ENCODE peak calls at places on chromosome 10, in seven cellular contexts. One of them, this sample, is unnamed.

GRCh38 chr10:16943301-16944080 is 126.3 kb upstream of the RSU1 start:
- DNase-seq in neural crest cell: no peak
- DNase-seq in brain microvascular endothelial cell: no peak
- DNase-seq in astrocyte of the spinal cord: peak
- DNase-seq in left ventricle myocardium inferior: no peak
- DNase-seq in psoas muscle: no peak
- DNase-seq in heart right ventricle: no peak
- DNase-seq in this sample: no peak

GRCh38 chr10:34045571-34046190 is 711.2 kb upstream of the NRP1 start:
- DNase-seq in astrocyte of the spinal cord: peak
- DNase-seq in left ventricle myocardium inferior: no peak
- DNase-seq in psoas muscle: no peak
- DNase-seq in brain microvascular endothelial cell: peak
- DNase-seq in neural crest cell: no peak
- DNase-seq in heart right ventricle: no peak
- DNase-seq in this sample: no peak

GRCh38 chr10:130027716-130028464 is 63.8 kb upstream of the EBF3 start:
- DNase-seq in heart right ventricle: no peak
- DNase-seq in psoas muscle: no peak
- DNase-seq in brain microvascular endothelial cell: no peak
- DNase-seq in astrocyte of the spinal cord: no peak
- DNase-seq in neural crest cell: no peak
- DNase-seq in left ventricle myocardium inferior: no peak
- DNase-seq in this sample: no peak

GRCh38 chr10:93437946-93438795 is 44.0 kb downstream of the MYOF start:
- DNase-seq in left ventricle myocardium inferior: no peak
- DNase-seq in psoas muscle: no peak
- DNase-seq in brain microvascular endothelial cell: peak
- DNase-seq in heart right ventricle: no peak
- DNase-seq in neural crest cell: no peak
- DNase-seq in astrocyte of the spinal cord: peak
- DNase-seq in this sample: no peak

GRCh38 chr10:133213641-133214467 is 16.2 kb upstream of the UTF1 start:
- DNase-seq in astrocyte of the spinal cord: no peak
- DNase-seq in psoas muscle: peak
- DNase-seq in neural crest cell: no peak
- DNase-seq in brain microvascular endothelial cell: no peak
- DNase-seq in heart right ventricle: peak
- DNase-seq in left ventricle myocardium inferior: no peak
- DNase-seq in this sample: peak

GRCh38 chr10:116972136-116972535 is 32.9 kb downstream of the SHTN1 start:
- DNase-seq in psoas muscle: no peak
- DNase-seq in left ventricle myocardium inferior: no peak
- DNase-seq in astrocyte of the spinal cord: no peak
- DNase-seq in brain microvascular endothelial cell: no peak
- DNase-seq in heart right ventricle: no peak
- DNase-seq in neural crest cell: no peak
- DNase-seq in this sample: no peak

GRCh38 chr10:571643-572042 is 117.8 kb downstream of the DIP2C start:
- DNase-seq in astrocyte of the spinal cord: no peak
- DNase-seq in brain microvascular endothelial cell: no peak
- DNase-seq in left ventricle myocardium inferior: no peak
- DNase-seq in neural crest cell: no peak
- DNase-seq in heart right ventricle: no peak
- DNase-seq in psoas muscle: no peak
- DNase-seq in this sample: no peak

GRCh38 chr10:558331-558730 is 131.1 kb downstream of the DIP2C start:
- DNase-seq in brain microvascular endothelial cell: no peak
- DNase-seq in left ventricle myocardium inferior: no peak
- DNase-seq in astrocyte of the spinal cord: no peak
- DNase-seq in heart right ventricle: no peak
- DNase-seq in psoas muscle: no peak
- DNase-seq in neural crest cell: no peak
- DNase-seq in this sample: no peak

GRCh38 chr10:80199828-80200227 is 5.5 kb downstream of the ANXA11 start:
- DNase-seq in brain microvascular endothelial cell: peak
- DNase-seq in psoas muscle: peak
- DNase-seq in heart right ventricle: no peak
- DNase-seq in astrocyte of the spinal cord: peak
- DNase-seq in left ventricle myocardium inferior: no peak
- DNase-seq in neural crest cell: no peak
- DNase-seq in this sample: no peak

GRCh38 chr10:79054203-79055099 is 14.3 kb upstream of the ZMIZ1 start:
- DNase-seq in psoas muscle: no peak
- DNase-seq in heart right ventricle: no peak
- DNase-seq in astrocyte of the spinal cord: no peak
- DNase-seq in brain microvascular endothelial cell: no peak
- DNase-seq in neural crest cell: no peak
- DNase-seq in left ventricle myocardium inferior: peak
- DNase-seq in this sample: peak

GRCh38 chr10:110444009-110444347 is 53.7 kb upstream of the DUSP5 start:
- DNase-seq in astrocyte of the spinal cord: no peak
- DNase-seq in brain microvascular endothelial cell: no peak
- DNase-seq in left ventricle myocardium inferior: peak
- DNase-seq in heart right ventricle: peak
- DNase-seq in psoas muscle: no peak
- DNase-seq in neural crest cell: no peak
- DNase-seq in this sample: no peak

GRCh38 chr10:122703483-122704448 is 4.1 kb upstream of the C10orf120 start:
- DNase-seq in brain microvascular endothelial cell: peak
- DNase-seq in neural crest cell: peak
- DNase-seq in left ventricle myocardium inferior: peak
- DNase-seq in psoas muscle: peak
- DNase-seq in heart right ventricle: peak
- DNase-seq in astrocyte of the spinal cord: peak
- DNase-seq in this sample: peak

GRCh38 chr10:120517881-120518484 is 61.0 kb downstream of the PLPP4 start:
- DNase-seq in brain microvascular endothelial cell: no peak
- DNase-seq in psoas muscle: no peak
- DNase-seq in neural crest cell: no peak
- DNase-seq in left ventricle myocardium inferior: no peak
- DNase-seq in heart right ventricle: no peak
- DNase-seq in astrocyte of the spinal cord: no peak
- DNase-seq in this sample: no peak

GRCh38 chr10:58651040-58651439 is 138.4 kb downstream of the BICC1 start:
- DNase-seq in brain microvascular endothelial cell: peak
- DNase-seq in neural crest cell: no peak
- DNase-seq in psoas muscle: no peak
- DNase-seq in left ventricle myocardium inferior: no peak
- DNase-seq in heart right ventricle: no peak
- DNase-seq in astrocyte of the spinal cord: peak
- DNase-seq in this sample: no peak

GRCh38 chr10:102918817-102919236 is 733 bp downstream of the CNNM2 start:
- DNase-seq in heart right ventricle: peak
- DNase-seq in neural crest cell: no peak
- DNase-seq in brain microvascular endothelial cell: no peak
- DNase-seq in psoas muscle: no peak
- DNase-seq in astrocyte of the spinal cord: no peak
- DNase-seq in left ventricle myocardium inferior: no peak
- DNase-seq in this sample: no peak

GRCh38 chr10:91034494-91035157 is 113.7 kb upstream of the ANKRD1 start:
- DNase-seq in astrocyte of the spinal cord: peak
- DNase-seq in heart right ventricle: peak
- DNase-seq in neural crest cell: no peak
- DNase-seq in psoas muscle: peak
- DNase-seq in left ventricle myocardium inferior: peak
- DNase-seq in brain microvascular endothelial cell: no peak
- DNase-seq in this sample: no peak

DNA sequence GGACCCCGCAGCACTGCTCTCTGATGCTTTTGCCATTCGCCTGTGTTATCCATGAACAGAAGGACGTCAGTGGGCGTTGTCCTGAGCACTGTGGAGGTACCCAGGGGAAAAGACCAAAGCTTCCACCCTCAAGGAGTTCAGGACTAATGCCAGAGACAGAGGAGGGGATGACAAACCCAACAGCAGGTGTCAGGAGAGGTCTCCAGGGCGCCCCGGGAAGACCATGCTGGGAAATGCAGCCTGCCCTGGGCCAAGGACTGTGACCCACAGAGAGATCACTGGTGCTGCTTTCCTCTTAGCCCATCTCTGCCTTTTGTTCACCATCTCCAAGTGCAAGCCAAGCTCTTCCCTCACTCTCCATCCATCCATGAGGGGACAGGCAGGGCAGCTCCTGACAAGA is 166.8 kb upstream of the PFKP start:
- DNase-seq in astrocyte of the spinal cord: no peak
- DNase-seq in left ventricle myocardium inferior: no peak
- DNase-seq in heart right ventricle: no peak
- DNase-seq in brain microvascular endothelial cell: no peak
- DNase-seq in neural crest cell: no peak
- DNase-seq in psoas muscle: no peak
- DNase-seq in this sample: no peak
- TF ChIP-seq CTCF in astrocyte of the spinal cord: no peak
- TF ChIP-seq CTCF in left ventricle myocardium inferior: no peak
- TF ChIP-seq CTCF in heart right ventricle: no peak
- TF ChIP-seq CTCF in brain microvascular endothelial cell: no peak
- TF ChIP-seq CTCF in neural crest cell: no peak
- TF ChIP-seq CTCF in psoas muscle: no peak
- TF ChIP-seq CTCF in this sample: no peak

GRCh38 chr10:43199088-43199683 is 60.9 kb downstream of the CSGALNACT2 start:
- DNase-seq in brain microvascular endothelial cell: no peak
- DNase-seq in heart right ventricle: no peak
- DNase-seq in psoas muscle: no peak
- DNase-seq in astrocyte of the spinal cord: no peak
- DNase-seq in left ventricle myocardium inferior: no peak
- DNase-seq in neural crest cell: no peak
- DNase-seq in this sample: peak

GRCh38 chr10:43198682-43199005 is 60.4 kb downstream of the CSGALNACT2 start:
- DNase-seq in left ventricle myocardium inferior: no peak
- DNase-seq in psoas muscle: no peak
- DNase-seq in astrocyte of the spinal cord: no peak
- DNase-seq in neural crest cell: no peak
- DNase-seq in brain microvascular endothelial cell: no peak
- DNase-seq in heart right ventricle: no peak
- DNase-seq in this sample: peak

GRCh38 chr10:43196981-43197833 is 59.0 kb downstream of the CSGALNACT2 start:
- DNase-seq in left ventricle myocardium inferior: no peak
- DNase-seq in astrocyte of the spinal cord: no peak
- DNase-seq in heart right ventricle: no peak
- DNase-seq in brain microvascular endothelial cell: no peak
- DNase-seq in psoas muscle: no peak
- DNase-seq in neural crest cell: no peak
- DNase-seq in this sample: peak

GRCh38 chr10:43196131-43196980 is 58.1 kb downstream of the CSGALNACT2 start:
- DNase-seq in left ventricle myocardium inferior: no peak
- DNase-seq in neural crest cell: no peak
- DNase-seq in heart right ventricle: no peak
- DNase-seq in psoas muscle: no peak
- DNase-seq in brain microvascular endothelial cell: no peak
- DNase-seq in astrocyte of the spinal cord: no peak
- DNase-seq in this sample: peak

DNA sequence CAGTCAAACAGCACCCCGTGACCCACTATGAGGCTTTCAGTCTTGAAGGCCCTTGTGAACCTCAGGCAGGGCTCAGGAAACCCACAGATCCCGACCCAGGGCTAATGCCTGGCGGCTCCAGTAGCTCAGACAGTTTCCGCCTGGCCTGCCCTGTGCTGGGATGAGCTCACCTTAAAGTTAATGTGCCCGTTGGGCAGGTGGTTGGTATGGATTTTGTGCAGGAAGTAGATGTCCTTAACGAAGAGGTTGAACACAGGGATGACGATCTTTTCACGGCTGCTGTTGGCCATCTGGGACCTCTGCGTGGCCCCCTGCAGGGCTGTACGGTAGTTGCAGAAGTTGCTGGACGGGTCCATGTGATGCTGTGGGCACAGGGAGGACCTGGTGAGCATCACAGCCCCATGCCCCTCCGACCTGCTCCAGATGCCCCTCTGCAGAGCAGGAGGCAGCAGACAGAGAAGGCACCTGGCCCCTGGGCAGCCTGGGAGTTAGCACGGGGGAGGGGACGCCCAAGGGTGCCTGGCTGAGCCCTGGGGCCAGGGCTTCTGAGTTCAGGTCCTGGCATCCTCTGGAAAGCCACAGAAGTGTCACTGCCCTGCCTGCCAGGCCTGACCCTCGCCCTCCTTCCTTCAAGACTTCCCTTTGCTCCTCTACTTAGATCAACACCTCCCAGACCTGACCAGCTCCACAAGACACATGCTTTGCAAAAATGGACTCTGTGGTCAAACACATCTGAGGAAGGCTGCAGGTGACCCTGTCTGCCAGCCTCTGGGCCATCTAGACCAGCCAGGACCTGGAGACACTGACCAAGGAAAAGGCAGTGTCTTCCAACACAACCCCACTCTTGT is 59.8 kb downstream of the CSGALNACT2 start:
- DNase-seq in left ventricle myocardium inferior: no peak
- DNase-seq in astrocyte of the spinal cord: no peak
- DNase-seq in brain microvascular endothelial cell: peak
- DNase-seq in heart right ventricle: no peak
- DNase-seq in neural crest cell: no peak
- DNase-seq in psoas muscle: no peak
- DNase-seq in this sample: peak
- TF ChIP-seq CTCF in left ventricle myocardium inferior: no peak
- TF ChIP-seq CTCF in astrocyte of the spinal cord: peak
- TF ChIP-seq CTCF in brain microvascular endothelial cell: peak
- TF ChIP-seq CTCF in heart right ventricle: no peak
- TF ChIP-seq CTCF in neural crest cell: peak
- TF ChIP-seq CTCF in psoas muscle: no peak
- TF ChIP-seq CTCF in this sample: no peak

GRCh38 chr10:72335394-72336258 is 19.1 kb downstream of the DNAJB12 start:
- DNase-seq in astrocyte of the spinal cord: peak
- DNase-seq in neural crest cell: no peak
- DNase-seq in brain microvascular endothelial cell: peak
- DNase-seq in left ventricle myocardium inferior: peak
- DNase-seq in psoas muscle: peak
- DNase-seq in heart right ventricle: peak
- DNase-seq in this sample: no peak
- TF ChIP-seq CTCF in astrocyte of the spinal cord: peak
- TF ChIP-seq CTCF in neural crest cell: no peak
- TF ChIP-seq CTCF in brain microvascular endothelial cell: peak
- TF ChIP-seq CTCF in left ventricle myocardium inferior: peak
- TF ChIP-seq CTCF in psoas muscle: no peak
- TF ChIP-seq CTCF in heart right ventricle: no peak
- TF ChIP-seq CTCF in this sample: no peak

GRCh38 chr10:30708234-30708633 is 78.7 kb upstream of the LYZL2 start:
- DNase-seq in astrocyte of the spinal cord: no peak
- DNase-seq in heart right ventricle: no peak
- DNase-seq in psoas muscle: no peak
- DNase-seq in left ventricle myocardium inferior: no peak
- DNase-seq in neural crest cell: no peak
- DNase-seq in brain microvascular endothelial cell: no peak
- DNase-seq in this sample: no peak

GRCh38 chr10:30709700-30710358 is 80.3 kb upstream of the LYZL2 start:
- DNase-seq in astrocyte of the spinal cord: no peak
- DNase-seq in left ventricle myocardium inferior: no peak
- DNase-seq in neural crest cell: no peak
- DNase-seq in brain microvascular endothelial cell: no peak
- DNase-seq in psoas muscle: no peak
- DNase-seq in heart right ventricle: no peak
- DNase-seq in this sample: no peak

GRCh38 chr10:30705625-30706149 is 76.1 kb upstream of the LYZL2 start:
- DNase-seq in brain microvascular endothelial cell: no peak
- DNase-seq in neural crest cell: no peak
- DNase-seq in psoas muscle: no peak
- DNase-seq in heart right ventricle: no peak
- DNase-seq in left ventricle myocardium inferior: no peak
- DNase-seq in astrocyte of the spinal cord: no peak
- DNase-seq in this sample: no peak

GRCh38 chr10:30705086-30705624 is 75.6 kb upstream of the LYZL2 start:
- DNase-seq in left ventricle myocardium inferior: no peak
- DNase-seq in psoas muscle: no peak
- DNase-seq in brain microvascular endothelial cell: no peak
- DNase-seq in astrocyte of the spinal cord: no peak
- DNase-seq in heart right ventricle: no peak
- DNase-seq in neural crest cell: no peak
- DNase-seq in this sample: no peak

GRCh38 chr10:30709229-30709628 is 79.7 kb upstream of the LYZL2 start:
- DNase-seq in brain microvascular endothelial cell: no peak
- DNase-seq in neural crest cell: no peak
- DNase-seq in left ventricle myocardium inferior: no peak
- DNase-seq in psoas muscle: no peak
- DNase-seq in astrocyte of the spinal cord: no peak
- DNase-seq in heart right ventricle: no peak
- DNase-seq in this sample: no peak
- TF ChIP-seq CTCF in brain microvascular endothelial cell: peak
- TF ChIP-seq CTCF in neural crest cell: no peak
- TF ChIP-seq CTCF in left ventricle myocardium inferior: no peak
- TF ChIP-seq CTCF in psoas muscle: no peak
- TF ChIP-seq CTCF in astrocyte of the spinal cord: no peak
- TF ChIP-seq CTCF in heart right ventricle: no peak
- TF ChIP-seq CTCF in this sample: no peak